ENCODE peak calls at places on chromosomes 11 and 22, in six cellular contexts. A is HepG2, B is K562, X is HCT116, R is upper lobe of left lung, Y is GM12878. E is an unnamed sample. For H3K36me3, the result is how much of the 10 kb centered on the place peaks cover.

GRCh38 chr11:110374921-110375320 is 54.8 kb upstream of the FDX1 start:
- ATAC-seq in A (no peak), B (peak), X (no peak), R (peak), Y (peak), E (no peak)

GRCh38 chr22:35904752-35905151 is 123.9 kb downstream of the RBFOX2 start:
- ATAC-seq in A (no peak), B (no peak), X (no peak), R (no peak), Y (no peak), E (no peak)

GRCh38 chr11:68130121-68130520 is 8.9 kb upstream of the CHKA start:
- ATAC-seq in A (no peak), B (no peak), X (no peak), R (no peak), Y (no peak), E (no peak)

GRCh38 chr22:46936378-46936916 is 174.0 kb downstream of the TBC1D22A start:
- ATAC-seq in A (peak), B (no peak), X (no peak), R (no peak), Y (no peak), E (no peak)

GRCh38 chr22:49377306-49377705 is 450.4 kb downstream of the BRD1 start:
- ATAC-seq in A (no peak), B (no peak), X (no peak), R (no peak), Y (no peak), E (no peak)

GRCh38 chr11:96237759-96238158 is 105.2 kb downstream of the MAML2 start:
- ATAC-seq in A (peak), B (no peak), X (no peak), R (no peak), Y (no peak), E (no peak)

GRCh38 chr11:34512810-34513673 is 552 bp downstream of the ELF5 start:
- ATAC-seq in A (peak), B (peak), X (peak), R (peak), Y (peak), E (no peak)

GRCh38 chr11:92449222-92449621 is 224.6 kb downstream of the FAT3 start:
- ATAC-seq in A (no peak), B (no peak), X (no peak), R (no peak), Y (no peak), E (no peak)

GRCh38 chr11:72124046-72124445 is 11.5 kb upstream of the FOLR3 start:
- ATAC-seq in A (no peak), B (no peak), X (no peak), R (no peak), Y (no peak), E (no peak)

GRCh38 chr11:3058753-3059664 is 1.8 kb upstream of the CARS1 start:
- ATAC-seq in A (peak), B (peak), X (peak), R (no peak), Y (no peak), E (no peak)

GRCh38 chr11:15091175-15091574 is 17.8 kb downstream of the CALCB start:
- ATAC-seq in A (no peak), B (peak), X (no peak), R (no peak), Y (no peak), E (no peak)

GRCh38 chr11:121930004-121930965 is 185.7 kb downstream of the BLID start:
- ATAC-seq in A (no peak), B (no peak), X (no peak), R (peak), Y (peak), E (no peak)

GRCh38 chr11:6437993-6438392 is 2.8 kb downstream of the HPX start:
- ATAC-seq in A (no peak), B (no peak), X (no peak), R (peak), Y (peak), E (no peak)

GRCh38 chr11:104148074-104148473 is 15.9 kb downstream of the PDGFD start:
- ATAC-seq in A (no peak), B (no peak), X (no peak), R (no peak), Y (no peak), E (no peak)

GRCh38 chr11:127862406-127862805 is 725.0 kb downstream of the ETS1 start:
- ATAC-seq in A (no peak), B (no peak), X (no peak), R (no peak), Y (no peak), E (no peak)

GRCh38 chr11:75523811-75524401 is 1.8 kb downstream of the GDPD5 start:
- ATAC-seq in A (peak), B (no peak), X (no peak), R (no peak), Y (peak), E (no peak)

GRCh38 chr11:15837901-15838489 is 518.4 kb downstream of the SOX6 start:
- ATAC-seq in A (peak), B (no peak), X (no peak), R (no peak), Y (no peak), E (no peak)

GRCh38 chr11:134207538-134208239 is 16.1 kb downstream of the NCAPD3 start:
- ATAC-seq in A (peak), B (peak), X (peak), R (no peak), Y (peak), E (no peak)

GRCh38 chr11:115623021-115623451 is 118.8 kb upstream of the CADM1 start:
- ATAC-seq in A (no peak), B (no peak), X (no peak), R (peak), Y (no peak), E (peak)

GRCh38 chr11:74720596-74721478 is 10.4 kb downstream of the CHRDL2 start:
- ATAC-seq in A (no peak), B (peak), X (no peak), R (peak), Y (no peak), E (peak)

GRCh38 chr11:35247863-35248262 is 108.9 kb downstream of the CD44 start:
- ATAC-seq in A (no peak), B (no peak), X (no peak), R (no peak), Y (no peak), E (no peak)

GRCh38 chr11:30823119-30823518 is 237.0 kb upstream of the MPPED2 start:
- ATAC-seq in A (no peak), B (no peak), X (no peak), R (no peak), Y (no peak), E (no peak)

GRCh38 chr11:75523189-75523588 is 2.6 kb downstream of the GDPD5 start:
- ATAC-seq in A (no peak), B (no peak), X (no peak), R (no peak), Y (peak), E (no peak)

GRCh38 chr11:114196994-114197702 is 99.1 kb upstream of the NNMT start:
- ATAC-seq in A (no peak), B (no peak), X (no peak), R (peak), Y (no peak), E (peak)

GRCh38 chr22:39297490-39298193 is 21.8 kb downstream of the RPL3 start:
- ATAC-seq in A (peak), B (no peak), X (peak), R (no peak), Y (peak), E (no peak)

GRCh38 chr22:39776295-39776694 is 117.3 kb downstream of the ENTHD1 start:
- ATAC-seq in A (no peak), B (no peak), X (no peak), R (no peak), Y (no peak), E (no peak)

GRCh38 chr11:266676-267439 is 11.3 kb upstream of the NLRP6 start:
- ATAC-seq in A (no peak), B (no peak), X (peak), R (no peak), Y (no peak), E (no peak)

GRCh38 chr11:69844396-69844795 is 25.2 kb upstream of the FGF3 start:
- ATAC-seq in A (no peak), B (no peak), X (no peak), R (no peak), Y (no peak), E (no peak)

GRCh38 chr11:118144301-118144701 is 8.3 kb downstream of the SCN4B start:
- ATAC-seq in A (no peak), B (no peak), X (no peak), R (no peak), Y (no peak), E (no peak)

GRCh38 chr22:39318507-39319283 is 728 bp downstream of the RPL3 start:
- ATAC-seq in A (peak), B (peak), X (peak), R (peak), Y (peak), E (peak)

GRCh38 chr22:49833340-49834007 is 5.8 kb upstream of the BRD1 start:
- ATAC-seq in A (no peak), B (no peak), X (no peak), R (peak), Y (no peak), E (no peak)

GRCh38 chr11:44126304-44126703 is 30.8 kb downstream of the EXT2 start:
- ATAC-seq in A (peak), B (no peak), X (no peak), R (no peak), Y (no peak), E (no peak)

DNA sequence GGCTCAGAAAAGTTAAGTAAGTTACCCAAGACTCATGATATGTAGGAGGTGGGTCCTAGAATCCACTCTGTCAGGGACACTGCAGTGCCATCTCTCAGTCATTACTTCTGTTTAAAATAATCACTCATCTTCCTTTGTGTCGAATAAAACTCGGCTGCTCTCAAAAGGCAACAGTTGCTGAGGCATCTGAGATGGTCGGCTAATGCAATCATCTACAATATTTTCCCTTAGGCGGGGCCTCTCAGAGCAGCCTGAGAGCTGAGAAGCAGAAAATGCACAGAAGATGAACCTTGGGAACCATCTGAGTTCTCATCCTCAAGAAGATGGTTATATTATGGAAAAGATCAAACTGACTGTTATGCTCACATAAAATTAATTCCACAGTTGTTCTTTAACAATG is 1518.1 kb upstream of the TENM4 start:
- ATAC-seq in A (no peak), B (no peak), X (no peak), R (no peak), Y (no peak), E (no peak)
- TF ChIP-seq POLR2A in A (no peak), B (no peak), X (no peak), R (no peak), Y (no peak), E (no peak)

GRCh38 chr11:33158596-33158995 is 2.7 kb downstream of the CSTF3 start:
- ATAC-seq in A (no peak), B (no peak), X (no peak), R (no peak), Y (peak), E (no peak)
- H3K36me3 ChIP-seq in A (under half), B (under half), X (under half), R (under half), Y (under half), E (under half)

GRCh38 chr22:32997295-32997694 is 60.9 kb downstream of the SYN3 start:
- ATAC-seq in A (no peak), B (no peak), X (no peak), R (no peak), Y (no peak), E (no peak)

GRCh38 chr22:32996276-32996675 is 61.9 kb downstream of the SYN3 start:
- ATAC-seq in A (no peak), B (no peak), X (no peak), R (no peak), Y (no peak), E (peak)

GRCh38 chr22:32998373-32998772 is 59.8 kb downstream of the SYN3 start:
- ATAC-seq in A (no peak), B (no peak), X (no peak), R (no peak), Y (no peak), E (no peak)

GRCh38 chr22:32995335-32995734 is 62.8 kb downstream of the SYN3 start:
- ATAC-seq in A (no peak), B (no peak), X (no peak), R (no peak), Y (no peak), E (no peak)

GRCh38 chr22:32996702-32997101 is 61.5 kb downstream of the SYN3 start:
- ATAC-seq in A (no peak), B (no peak), X (peak), R (peak), Y (no peak), E (peak)
- TF ChIP-seq POLR2AphosphoS5 in A (no peak), B (no peak), X (no peak), R (no peak), Y (no peak), E (no peak)

GRCh38 chr11:73597956-73598718 is at the start of gene FAM168A:
- ATAC-seq in A (peak), B (peak), X (peak), R (peak), Y (peak), E (peak)
- TF ChIP-seq POLR2A in A (peak), B (peak), X (peak), R (no peak), Y (peak), E (peak)

DNA sequence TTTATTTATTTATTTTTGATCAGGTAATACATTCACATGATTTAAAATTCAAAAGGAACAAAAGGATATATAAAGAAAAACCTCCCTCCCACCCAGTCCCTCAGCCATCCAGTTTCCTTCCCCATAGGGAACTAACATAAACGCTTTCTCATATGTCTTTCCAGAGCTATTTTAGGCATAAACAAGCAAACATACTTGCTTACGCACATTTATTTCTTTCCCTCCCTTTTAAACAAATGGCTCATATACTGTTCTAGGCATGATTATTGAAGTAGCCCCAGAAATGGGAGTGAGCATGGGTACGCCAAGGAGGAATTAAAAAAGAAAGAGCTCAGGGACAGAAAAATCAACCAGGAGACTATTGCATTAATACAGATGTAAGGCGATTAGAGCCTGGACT is 63.7 kb downstream of the LIF start:
- ATAC-seq in A (no peak), B (no peak), X (no peak), R (no peak), Y (no peak), E (no peak)
- H3K36me3 ChIP-seq in A (under half), B (under half), X (under half), R (under half), Y (under half), E (under half)

GRCh38 chr22:24414984-24415945 is 12.1 kb upstream of the ADORA2A start:
- ATAC-seq in A (no peak), B (no peak), X (no peak), R (no peak), Y (no peak), E (no peak)

GRCh38 chr22:24413726-24414385 is 13.5 kb upstream of the ADORA2A start:
- ATAC-seq in A (no peak), B (no peak), X (no peak), R (no peak), Y (no peak), E (no peak)

GRCh38 chr22:24413271-24413670 is 14.1 kb upstream of the ADORA2A start:
- ATAC-seq in A (no peak), B (no peak), X (no peak), R (no peak), Y (no peak), E (no peak)

GRCh38 chr22:24416095-24416494 is 11.3 kb upstream of the ADORA2A start:
- ATAC-seq in A (no peak), B (no peak), X (no peak), R (no peak), Y (no peak), E (no peak)

DNA sequence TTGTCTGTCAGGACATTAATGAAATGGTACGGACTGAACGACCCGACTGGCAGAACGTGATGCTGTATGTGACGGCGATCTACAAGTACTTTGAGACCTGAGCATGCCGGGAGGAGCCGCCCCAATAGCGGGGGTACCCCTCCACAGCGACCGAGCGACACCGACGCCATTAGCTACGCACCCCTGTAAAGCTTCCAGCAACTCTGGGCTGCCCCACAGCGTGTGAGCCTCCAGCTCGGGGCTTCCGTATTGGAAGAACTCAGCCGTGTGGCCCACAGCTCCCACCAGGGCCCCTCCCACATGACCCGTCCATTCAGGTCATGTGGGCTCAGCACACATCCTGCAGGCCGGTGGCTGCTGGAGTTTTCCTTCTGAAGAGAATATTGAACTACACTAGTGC is 12.9 kb upstream of the ADORA2A start:
- ATAC-seq in A (no peak), B (no peak), X (no peak), R (no peak), Y (no peak), E (no peak)
- TF ChIP-seq POLR2AphosphoS5 in A (no peak), B (no peak), X (no peak), R (no peak), Y (no peak), E (no peak)

DNA sequence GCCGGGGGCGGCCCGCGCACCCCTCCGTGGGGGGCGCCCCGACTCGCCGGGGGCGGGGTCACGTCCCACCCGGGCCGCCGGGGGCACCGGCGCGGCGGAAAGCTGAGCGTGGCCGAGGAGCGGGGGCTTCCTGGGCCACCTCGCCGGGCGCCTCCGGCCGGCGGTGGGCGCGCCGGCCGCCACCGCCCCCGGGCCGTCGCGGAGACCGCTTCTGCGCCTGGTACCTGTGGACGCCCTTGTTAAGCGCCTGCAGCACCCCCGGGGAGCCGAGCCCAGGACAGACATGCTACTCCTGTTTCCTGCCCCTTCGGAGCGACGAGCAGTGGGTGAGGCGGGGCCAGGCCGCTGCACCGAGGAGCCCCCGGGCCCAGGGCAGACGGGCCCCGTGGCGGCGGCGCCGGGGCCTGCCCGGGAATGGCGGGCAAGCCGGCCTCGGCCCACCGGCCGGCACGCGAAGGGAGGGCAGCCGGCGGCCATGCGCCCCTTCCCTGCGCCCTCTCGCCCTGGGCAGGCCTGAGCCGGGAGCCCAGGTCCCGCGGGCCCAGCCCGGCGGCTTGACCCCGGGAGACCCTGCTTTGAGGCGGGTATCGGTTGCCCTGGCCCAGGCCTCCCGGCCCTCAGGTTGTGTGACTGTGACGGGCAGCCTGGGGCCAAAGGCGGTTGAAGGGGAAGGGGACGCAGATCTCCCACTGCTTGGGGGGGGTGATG is 850 bp upstream of the KDM2A start:
- ATAC-seq in A (peak), B (no peak), X (peak), R (peak), Y (peak), E (no peak)
- TF ChIP-seq POLR2A in A (no peak), B (no peak), X (no peak), R (no peak), Y (peak), E (no peak)

DNA sequence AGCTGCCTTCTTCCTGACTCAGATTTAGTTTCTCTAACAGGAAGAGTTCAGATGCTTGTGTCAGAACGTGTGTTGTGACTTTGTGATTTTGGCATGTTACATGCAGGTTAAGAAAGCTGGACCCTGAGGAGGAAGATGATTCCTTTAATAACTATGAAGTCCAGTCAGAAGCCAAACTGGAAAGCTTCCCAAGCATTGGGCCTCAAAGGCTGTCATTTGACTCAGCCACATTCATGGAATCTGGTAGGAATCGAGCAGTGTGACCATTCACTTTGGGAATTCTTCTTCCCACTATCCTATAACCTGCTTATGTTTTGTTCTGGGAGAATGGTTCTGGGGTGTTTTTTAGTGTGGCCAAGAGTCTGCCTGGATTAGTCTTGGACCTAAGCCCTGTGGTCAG is 48.0 kb downstream of the CABIN1 start:
- ATAC-seq in A (no peak), B (no peak), X (no peak), R (peak), Y (no peak), E (peak)
- H3K36me3 ChIP-seq in A (half or more), B (half or more), X (under half), R (under half), Y (under half), E (half or more)

E was measured in gastroesophageal sphincter.